ENCODE peak calls at places on chromosomes 4 and X, in four cellular contexts. Z, P, W and R are unnamed samples.
A peak's percentile ranks its signal among the peaks of the same experiment; 100 is the strongest.

GRCh38 chrX:130829526-130830515 is 73.2 kb downstream of the ENOX2 start:
- DNase-seq in Z (no peak), P (no peak), W (no peak), R (no peak)

GRCh38 chr4:8761824-8762205 is 109.8 kb downstream of the HMX1 start:
- DNase-seq in P (no peak), Z (no peak), W (no peak), R (no peak)

GRCh38 chr4:124710253-124710849 is 2.2 kb downstream of the ANKRD50 start:
- DNase-seq in W (no peak), P (peak; percentile 12), Z (no peak), R (no peak)

GRCh38 chrX:42680651-42681050 is 97.3 kb downstream of the PPP1R2C start:
- DNase-seq in P (no peak), W (no peak), Z (no peak), R (no peak)

GRCh38 chr4:141713771-141714445 is 77.5 kb downstream of the IL15 start:
- DNase-seq in Z (peak; percentile 8), W (no peak), P (no peak), R (no peak)

GRCh38 chrX:56066016-56066415 is 166.1 kb upstream of the KLF8 start:
- DNase-seq in W (no peak), P (no peak), Z (no peak), R (peak; percentile 57)

GRCh38 chr4:165301833-165302232 is 25.6 kb upstream of the MSMO1 start:
- DNase-seq in W (no peak), P (no peak), Z (no peak), R (no peak)

GRCh38 chr4:140609548-140610425 is 41.0 kb upstream of the UCP1 start:
- DNase-seq in Z (peak; percentile 55), P (peak; percentile 40), W (peak; percentile 53), R (peak; percentile 19)

GRCh38 chrX:80808854-80809493 is 703 bp downstream of the BRWD3 start:
- DNase-seq in Z (peak; percentile 6), W (no peak), P (peak; percentile 17), R (no peak)

GRCh38 chrX:30961805-30962204 is 72.8 kb upstream of the TAB3 start:
- DNase-seq in P (no peak), W (no peak), Z (no peak), R (no peak)

GRCh38 chrX:46311581-46312120 is 233.6 kb downstream of the ZNF674 start:
- DNase-seq in W (no peak), P (no peak), Z (no peak), R (no peak)

GRCh38 chrX:43853225-43853828 is 28.9 kb downstream of the MAOB start:
- DNase-seq in Z (no peak), W (no peak), P (no peak), R (no peak)

GRCh38 chr4:2073808-2074481 is 14.8 kb downstream of the NAT8L start:
- DNase-seq in W (no peak), Z (no peak), P (no peak), R (no peak)

GRCh38 chr4:139934786-139935330 is 219.1 kb downstream of the MAML3 start:
- DNase-seq in W (no peak), Z (no peak), P (no peak), R (no peak)

GRCh38 chr4:113316879-113317278 is 267.4 kb downstream of the ANK2 start:
- DNase-seq in P (no peak), Z (no peak), W (no peak), R (peak; percentile 75)

GRCh38 chr4:37998225-37998624 is 38.0 kb downstream of the PTTG2 start:
- DNase-seq in W (no peak), Z (no peak), P (no peak), R (no peak)

GRCh38 chrX:32933548-32933947 is 277.8 kb downstream of the DMD start:
- DNase-seq in W (no peak), Z (no peak), P (no peak), R (no peak)

GRCh38 chrX:47515941-47516649 is 33.1 kb upstream of the ZNF41 start:
- DNase-seq in W (no peak), Z (no peak), P (no peak), R (no peak)

GRCh38 chrX:47518105-47518504 is 35.1 kb upstream of the ZNF41 start:
- DNase-seq in W (peak; percentile 18), P (no peak), Z (no peak), R (no peak)

GRCh38 chrX:47513697-47514085 is 30.7 kb upstream of the ZNF41 start:
- DNase-seq in W (no peak), P (no peak), Z (no peak), R (no peak)

DNA sequence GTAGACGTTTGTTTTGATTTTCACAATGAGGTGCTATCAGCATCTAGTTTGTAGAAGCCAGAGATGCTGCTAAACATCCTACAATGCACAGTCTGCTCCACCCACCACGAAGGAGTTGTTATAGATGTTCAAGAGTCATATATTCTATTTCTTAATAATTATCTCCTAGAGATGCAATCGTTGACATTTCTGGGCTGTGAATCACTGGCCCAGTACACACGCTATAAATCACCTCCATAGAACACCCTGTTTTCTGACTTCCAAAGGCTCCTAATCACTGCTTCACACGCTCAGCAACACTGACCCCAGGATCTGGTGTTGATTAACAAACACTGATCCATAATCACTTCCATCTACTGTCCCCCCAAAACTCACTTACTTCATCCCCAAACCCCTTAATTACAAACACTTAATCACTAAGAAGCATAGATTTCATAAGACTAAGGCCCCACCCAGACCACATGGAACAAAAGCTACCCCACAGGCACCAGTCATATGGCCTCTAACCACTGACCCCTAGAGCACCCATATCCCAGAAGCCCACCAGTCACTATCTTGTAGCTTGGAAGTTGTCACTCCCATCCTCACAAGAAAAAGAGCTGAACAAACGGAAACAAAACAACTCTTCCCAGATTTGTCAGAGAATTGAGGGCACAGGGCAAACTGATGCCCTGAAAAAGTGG is 31.7 kb upstream of the ZNF41 start:
- DNase-seq in P (no peak), W (no peak), Z (no peak), R (no peak)
- TF ChIP-seq MYC in P (no peak), W (no peak), Z (no peak), R (no peak)

DNA sequence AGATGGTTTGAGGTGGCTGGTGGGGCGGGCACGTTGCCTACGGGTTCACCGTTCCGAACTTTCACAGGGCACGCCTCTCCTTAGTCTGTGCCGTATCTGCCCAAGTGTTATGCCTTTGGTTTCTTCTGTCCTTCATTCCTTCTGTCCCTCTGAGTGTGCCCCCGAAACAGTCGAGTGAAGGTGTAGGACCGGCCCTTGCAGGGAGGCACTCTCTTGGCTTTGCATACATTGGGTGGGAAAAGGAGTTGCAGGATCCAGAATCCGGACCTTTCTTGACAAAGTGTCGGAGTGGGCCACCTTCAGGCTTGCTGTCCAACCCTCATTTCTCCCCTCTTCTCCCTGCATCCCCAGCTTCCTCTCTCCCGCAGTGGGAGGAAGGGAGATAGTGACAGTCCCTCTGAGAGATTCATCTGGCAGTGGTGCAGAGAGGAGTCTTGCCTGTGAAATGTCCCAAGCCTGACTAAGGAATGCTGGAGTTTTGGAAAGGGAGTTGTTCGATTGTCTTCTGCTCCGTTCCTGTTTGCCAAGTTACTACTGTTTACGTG is 585 bp downstream of the ARFIP1 start:
- DNase-seq in W (peak; percentile 13), Z (no peak), P (peak; percentile 49), R (no peak)
- TF ChIP-seq JUNB in W (no peak), Z (no peak), P (no peak), R (no peak)

GRCh38 chrX:68684919-68685304 is 37.4 kb downstream of the STARD8 start:
- DNase-seq in Z (no peak), P (peak; percentile 13), W (no peak), R (no peak)

GRCh38 chrX:68683580-68683979 is 36.1 kb downstream of the STARD8 start:
- DNase-seq in W (no peak), Z (no peak), P (no peak), R (no peak)

GRCh38 chrX:68684291-68684918 is 36.9 kb downstream of the STARD8 start:
- DNase-seq in Z (no peak), W (no peak), P (peak; percentile 37), R (no peak)

GRCh38 chrX:68686684-68687045 is 39.2 kb downstream of the STARD8 start:
- DNase-seq in P (peak; percentile 74), Z (peak; percentile 17), W (no peak), R (no peak)

GRCh38 chrX:68685722-68686683 is 38.5 kb downstream of the STARD8 start:
- DNase-seq in P (peak; percentile 74), W (no peak), Z (peak; percentile 31), R (no peak)
- TF ChIP-seq MYC in P (no peak), W (no peak), Z (no peak), R (no peak)

DNA sequence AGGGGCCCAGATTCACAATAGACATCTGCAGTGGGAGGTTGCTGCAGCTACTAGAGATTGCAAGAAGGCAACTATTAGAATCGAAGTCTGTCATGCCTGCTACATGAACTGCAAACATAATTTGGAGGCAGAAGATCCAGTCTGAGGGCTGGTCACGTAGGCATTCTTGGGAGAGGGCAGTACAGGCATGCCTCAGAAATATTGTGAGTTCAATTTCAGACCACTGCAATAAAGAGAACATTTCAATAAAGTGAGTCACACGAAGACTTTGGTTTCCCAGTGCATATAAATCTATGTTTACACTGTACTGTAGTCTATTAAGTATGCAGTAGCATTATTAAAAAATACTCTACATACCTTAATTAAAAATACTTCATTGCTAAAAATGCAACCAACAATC is 585.8 kb upstream of the FAT1 start:
- DNase-seq in W (no peak), Z (no peak), P (no peak), R (no peak)
- TF ChIP-seq JUNB in W (no peak), Z (no peak), P (no peak), R (no peak)